ENCODE peak calls at places on chromosomes 6 and 20, in ten cellular contexts. F, H, N, Z, V, C, J, S, M and I are unnamed samples.

GRCh38 chr20:9330151-9330550 is 184.2 kb upstream of the LAMP5 start:
- DNase-seq in F (no peak), H (no peak), N (no peak), Z (no peak), V (no peak), C (no peak), J (no peak), S (no peak), M (no peak), I (no peak)

GRCh38 chr6:54516331-54516730 is 208.1 kb downstream of the TINAG start:
- DNase-seq in F (no peak), H (no peak), N (peak), Z (no peak), V (no peak), C (no peak), J (no peak), S (no peak), M (no peak), I (no peak)

GRCh38 chr6:125201961-125202729 is 48.6 kb downstream of the TPD52L1 start:
- DNase-seq in F (no peak), H (peak), N (no peak), Z (no peak), V (no peak), C (no peak), J (peak), S (peak), M (no peak), I (peak)

GRCh38 chr6:148324297-148325007 is 18.2 kb upstream of the SASH1 start:
- DNase-seq in F (no peak), H (peak), N (no peak), Z (no peak), V (no peak), C (no peak), J (peak), S (peak), M (no peak), I (no peak)

GRCh38 chr6:34243131-34243771 is 5.6 kb downstream of the SMIM29 start:
- DNase-seq in F (no peak), H (peak), N (no peak), Z (no peak), V (no peak), C (peak), J (no peak), S (peak), M (no peak), I (no peak)

GRCh38 chr6:134734312-134734869 is 215.5 kb downstream of the ALDH8A1 start:
- DNase-seq in F (no peak), H (no peak), N (no peak), Z (no peak), V (no peak), C (no peak), J (no peak), S (no peak), M (no peak), I (no peak)

GRCh38 chr6:6654599-6655575 is 66.4 kb downstream of the LY86 start:
- DNase-seq in F (peak), H (peak), N (no peak), Z (no peak), V (peak), C (no peak), J (no peak), S (peak), M (peak), I (peak)

GRCh38 chr6:162952343-162952871 is 224.6 kb downstream of the PACRG start:
- DNase-seq in F (no peak), H (no peak), N (no peak), Z (no peak), V (no peak), C (no peak), J (no peak), S (no peak), M (no peak), I (no peak)

GRCh38 chr20:62953839-62954703 is 1.6 kb downstream of the SLC17A9 start:
- DNase-seq in F (peak), H (peak), N (peak), Z (peak), V (peak), C (peak), J (no peak), S (peak), M (peak), I (peak)

GRCh38 chr20:54347216-54347833 is 128.1 kb upstream of the DOK5 start:
- DNase-seq in F (no peak), H (no peak), N (no peak), Z (no peak), V (no peak), C (no peak), J (no peak), S (no peak), M (no peak), I (no peak)

GRCh38 chr20:23497458-23498026 is 6.6 kb downstream of the CST8 start:
- DNase-seq in F (no peak), H (no peak), N (no peak), Z (no peak), V (no peak), C (no peak), J (no peak), S (no peak), M (no peak), I (no peak)

GRCh38 chr6:112663705-112664104 is 316.6 kb downstream of the RFPL4B start:
- DNase-seq in F (no peak), H (no peak), N (no peak), Z (no peak), V (no peak), C (no peak), J (no peak), S (no peak), M (no peak), I (no peak)

GRCh38 chr6:82589509-82590206 is 226.0 kb downstream of the TPBG start:
- DNase-seq in F (no peak), H (no peak), N (no peak), Z (no peak), V (no peak), C (peak), J (peak), S (peak), M (no peak), I (no peak)

GRCh38 chr6:131159578-131159977 is 24.3 kb downstream of the AKAP7 start:
- DNase-seq in F (no peak), H (no peak), N (no peak), Z (no peak), V (no peak), C (no peak), J (no peak), S (no peak), M (no peak), I (no peak)

GRCh38 chr20:63290677-63291472 is 2.1 kb upstream of the COL20A1 start:
- DNase-seq in F (peak), H (peak), N (peak), Z (no peak), V (peak), C (peak), J (no peak), S (peak), M (peak), I (peak)

GRCh38 chr6:16505711-16506362 is 255.4 kb downstream of the ATXN1 start:
- DNase-seq in F (no peak), H (peak), N (no peak), Z (no peak), V (no peak), C (no peak), J (peak), S (peak), M (no peak), I (no peak)

GRCh38 chr20:2911200-2911599 is 37.9 kb downstream of the PTPRA start:
- DNase-seq in F (no peak), H (no peak), N (no peak), Z (no peak), V (no peak), C (no peak), J (no peak), S (no peak), M (no peak), I (no peak)

GRCh38 chr20:32501709-32502108 is 83.4 kb downstream of the NOL4L start:
- DNase-seq in F (no peak), H (no peak), N (no peak), Z (no peak), V (no peak), C (peak), J (no peak), S (peak), M (no peak), I (no peak)

GRCh38 chr6:29005183-29005885 is at the start of gene ZNF311:
- DNase-seq in F (no peak), H (peak), N (no peak), Z (peak), V (no peak), C (peak), J (no peak), S (peak), M (peak), I (peak)

GRCh38 chr6:112243861-112244415 is 10.4 kb downstream of the LAMA4 start:
- DNase-seq in F (no peak), H (no peak), N (no peak), Z (no peak), V (no peak), C (no peak), J (no peak), S (peak), M (no peak), I (no peak)

GRCh38 chr6:24864345-24864744 is 65.6 kb upstream of the ARMH2 start:
- DNase-seq in F (no peak), H (no peak), N (no peak), Z (no peak), V (no peak), C (no peak), J (no peak), S (no peak), M (no peak), I (no peak)

GRCh38 chr6:74534485-74535211 is 671.2 kb downstream of the COL12A1 start:
- DNase-seq in F (no peak), H (no peak), N (no peak), Z (no peak), V (no peak), C (no peak), J (peak), S (peak), M (no peak), I (no peak)

GRCh38 chr6:105135907-105136432 is 43.8 kb downstream of the POPDC3 start:
- DNase-seq in F (no peak), H (no peak), N (no peak), Z (no peak), V (no peak), C (peak), J (no peak), S (peak), M (no peak), I (no peak)

GRCh38 chr20:3406481-3407425 is 716 bp downstream of the DNAAF9 start:
- DNase-seq in F (peak), H (peak), N (no peak), Z (peak), V (no peak), C (peak), J (peak), S (peak), M (no peak), I (peak)

GRCh38 chr20:51562334-51563140 is 20.0 kb upstream of the NFATC2 start:
- DNase-seq in F (peak), H (peak), N (peak), Z (peak), V (no peak), C (peak), J (peak), S (peak), M (no peak), I (peak)

GRCh38 chr20:58839991-58840747 is 10.5 kb downstream of the GNAS-AS1 start:
- DNase-seq in F (no peak), H (no peak), N (no peak), Z (no peak), V (no peak), C (peak), J (no peak), S (no peak), M (no peak), I (no peak)

GRCh38 chr6:6751615-6752014 is 163.1 kb downstream of the LY86 start:
- DNase-seq in F (no peak), H (no peak), N (no peak), Z (no peak), V (no peak), C (no peak), J (no peak), S (no peak), M (peak), I (no peak)

GRCh38 chr20:35743693-35744491 is 1.8 kb upstream of the RBM39 start:
- DNase-seq in F (no peak), H (peak), N (no peak), Z (no peak), V (no peak), C (no peak), J (no peak), S (peak), M (no peak), I (peak)

GRCh38 chr6:22231616-22232015 is 65.2 kb downstream of the PRL start:
- DNase-seq in F (no peak), H (no peak), N (no peak), Z (no peak), V (no peak), C (no peak), J (no peak), S (no peak), M (no peak), I (no peak)

GRCh38 chr20:19594896-19595295 is 163.2 kb upstream of the RIN2 start:
- DNase-seq in F (no peak), H (no peak), N (no peak), Z (no peak), V (no peak), C (no peak), J (no peak), S (no peak), M (no peak), I (no peak)

GRCh38 chr20:59028812-59029211 is 3.3 kb downstream of the ATP5F1E start:
- DNase-seq in F (no peak), H (no peak), N (no peak), Z (no peak), V (no peak), C (no peak), J (no peak), S (peak), M (no peak), I (no peak)

GRCh38 chr20:59559024-59559817 is 45.1 kb upstream of the PHACTR3 start:
- DNase-seq in F (no peak), H (no peak), N (no peak), Z (no peak), V (no peak), C (peak), J (no peak), S (no peak), M (no peak), I (no peak)

GRCh38 chr20:51767867-51768758 is at the start of gene ATP9A:
- DNase-seq in F (no peak), H (peak), N (peak), Z (peak), V (no peak), C (peak), J (no peak), S (no peak), M (no peak), I (peak)

GRCh38 chr6:115667478-115667996 is 393.2 kb downstream of the FRK start:
- DNase-seq in F (no peak), H (no peak), N (no peak), Z (no peak), V (no peak), C (no peak), J (no peak), S (no peak), M (no peak), I (no peak)

GRCh38 chr20:40763646-40764295 is 74.7 kb upstream of the MAFB start:
- DNase-seq in F (no peak), H (no peak), N (no peak), Z (peak), V (no peak), C (no peak), J (no peak), S (peak), M (no peak), I (peak)

GRCh38 chr6:30615219-30615957 is 1.7 kb downstream of the PPP1R10 start:
- DNase-seq in F (peak), H (peak), N (peak), Z (peak), V (peak), C (peak), J (peak), S (peak), M (peak), I (no peak)

GRCh38 chr6:124670801-124671200 is 291.4 kb upstream of the RNF217 start:
- DNase-seq in F (no peak), H (no peak), N (peak), Z (no peak), V (no peak), C (no peak), J (no peak), S (no peak), M (no peak), I (no peak)

GRCh38 chr20:41508335-41508734 is 109.8 kb downstream of the CHD6 start:
- DNase-seq in F (no peak), H (no peak), N (no peak), Z (no peak), V (no peak), C (no peak), J (no peak), S (peak), M (no peak), I (no peak)

GRCh38 chr6:158475344-158476302 is 84.3 kb upstream of the TMEM181 start:
- DNase-seq in F (no peak), H (no peak), N (peak), Z (peak), V (no peak), C (no peak), J (peak), S (peak), M (no peak), I (no peak)